ENCODE peak calls at places on chromosomes 1 and 21, in ten cellular contexts. One of them, this sample, is unnamed.
A peak's percentile ranks its signal among the peaks of the same experiment; 100 is the strongest.

GRCh38 chr1:151909167-151910149 is at the start of gene THEM4:
- DNase-seq in left lung: peak; percentile 99
- DNase-seq in mammary epithelial cell: peak; percentile 96
- DNase-seq in A673: peak; percentile 83
- DNase-seq in CD8-positive, alpha-beta T cell: peak; percentile 89
- DNase-seq in lower lobe of right lung: peak; percentile 99
- DNase-seq in cardiac muscle cell: peak; percentile 99
- DNase-seq in colonic mucosa: peak; percentile 98
- DNase-seq in CD4-positive, CD25-positive, alpha-beta regulatory T cell: peak; percentile 83
- DNase-seq in effector memory CD4-positive, alpha-beta T cell: peak; percentile 82
- DNase-seq in this sample: peak; percentile 78

GRCh38 chr1:153354515-153355193 is 3.0 kb upstream of the S100A9 start:
- DNase-seq in left lung: no peak
- DNase-seq in mammary epithelial cell: no peak
- DNase-seq in A673: no peak
- DNase-seq in CD8-positive, alpha-beta T cell: no peak
- DNase-seq in lower lobe of right lung: no peak
- DNase-seq in cardiac muscle cell: no peak
- DNase-seq in colonic mucosa: peak; percentile 16
- DNase-seq in CD4-positive, CD25-positive, alpha-beta regulatory T cell: no peak
- DNase-seq in effector memory CD4-positive, alpha-beta T cell: no peak
- DNase-seq in this sample: no peak

GRCh38 chr1:108053291-108054023 is 88.5 kb upstream of the VAV3 start:
- DNase-seq in left lung: no peak
- DNase-seq in mammary epithelial cell: peak; percentile 51
- DNase-seq in A673: no peak
- DNase-seq in CD8-positive, alpha-beta T cell: no peak
- DNase-seq in lower lobe of right lung: no peak
- DNase-seq in cardiac muscle cell: peak; percentile 74
- DNase-seq in colonic mucosa: no peak
- DNase-seq in CD4-positive, CD25-positive, alpha-beta regulatory T cell: no peak
- DNase-seq in effector memory CD4-positive, alpha-beta T cell: no peak
- DNase-seq in this sample: no peak

GRCh38 chr1:90133133-90133532 is 138.2 kb downstream of the ZNF326 start:
- DNase-seq in left lung: no peak
- DNase-seq in mammary epithelial cell: peak; percentile 63
- DNase-seq in A673: peak; percentile 93
- DNase-seq in CD8-positive, alpha-beta T cell: no peak
- DNase-seq in lower lobe of right lung: no peak
- DNase-seq in cardiac muscle cell: peak; percentile 61
- DNase-seq in colonic mucosa: peak; percentile 67
- DNase-seq in CD4-positive, CD25-positive, alpha-beta regulatory T cell: no peak
- DNase-seq in effector memory CD4-positive, alpha-beta T cell: no peak
- DNase-seq in this sample: no peak

GRCh38 chr1:167248707-167249642 is 28.3 kb downstream of the POU2F1 start:
- DNase-seq in left lung: no peak
- DNase-seq in mammary epithelial cell: no peak
- DNase-seq in A673: no peak
- DNase-seq in CD8-positive, alpha-beta T cell: no peak
- DNase-seq in lower lobe of right lung: no peak
- DNase-seq in cardiac muscle cell: no peak
- DNase-seq in colonic mucosa: no peak
- DNase-seq in CD4-positive, CD25-positive, alpha-beta regulatory T cell: no peak
- DNase-seq in effector memory CD4-positive, alpha-beta T cell: no peak
- DNase-seq in this sample: no peak

GRCh38 chr1:65395887-65396612 is 24.4 kb upstream of the LEPR start:
- DNase-seq in left lung: no peak
- DNase-seq in mammary epithelial cell: peak; percentile 59
- DNase-seq in A673: no peak
- DNase-seq in CD8-positive, alpha-beta T cell: no peak
- DNase-seq in lower lobe of right lung: no peak
- DNase-seq in cardiac muscle cell: peak; percentile 7
- DNase-seq in colonic mucosa: no peak
- DNase-seq in CD4-positive, CD25-positive, alpha-beta regulatory T cell: no peak
- DNase-seq in effector memory CD4-positive, alpha-beta T cell: no peak
- DNase-seq in this sample: no peak

GRCh38 chr1:185368313-185368712 is 51.3 kb upstream of the IVNS1ABP start:
- DNase-seq in left lung: no peak
- DNase-seq in mammary epithelial cell: no peak
- DNase-seq in A673: no peak
- DNase-seq in CD8-positive, alpha-beta T cell: no peak
- DNase-seq in lower lobe of right lung: no peak
- DNase-seq in cardiac muscle cell: no peak
- DNase-seq in colonic mucosa: no peak
- DNase-seq in CD4-positive, CD25-positive, alpha-beta regulatory T cell: no peak
- DNase-seq in effector memory CD4-positive, alpha-beta T cell: no peak
- DNase-seq in this sample: no peak

GRCh38 chr1:234645474-234645953 is 35.5 kb upstream of the IRF2BP2 start:
- DNase-seq in left lung: no peak
- DNase-seq in mammary epithelial cell: no peak
- DNase-seq in A673: no peak
- DNase-seq in CD8-positive, alpha-beta T cell: no peak
- DNase-seq in lower lobe of right lung: no peak
- DNase-seq in cardiac muscle cell: peak; percentile 33
- DNase-seq in colonic mucosa: peak; percentile 14
- DNase-seq in CD4-positive, CD25-positive, alpha-beta regulatory T cell: no peak
- DNase-seq in effector memory CD4-positive, alpha-beta T cell: no peak
- DNase-seq in this sample: no peak

GRCh38 chr1:156707486-156708244 is 2.3 kb upstream of the CRABP2 start:
- DNase-seq in left lung: no peak
- DNase-seq in mammary epithelial cell: no peak
- DNase-seq in A673: no peak
- DNase-seq in CD8-positive, alpha-beta T cell: no peak
- DNase-seq in lower lobe of right lung: no peak
- DNase-seq in cardiac muscle cell: peak; percentile 71
- DNase-seq in colonic mucosa: no peak
- DNase-seq in CD4-positive, CD25-positive, alpha-beta regulatory T cell: no peak
- DNase-seq in effector memory CD4-positive, alpha-beta T cell: no peak
- DNase-seq in this sample: no peak

GRCh38 chr1:37150986-37151385 is 116.7 kb upstream of the GRIK3 start:
- DNase-seq in left lung: no peak
- DNase-seq in mammary epithelial cell: no peak
- DNase-seq in A673: no peak
- DNase-seq in CD8-positive, alpha-beta T cell: no peak
- DNase-seq in lower lobe of right lung: no peak
- DNase-seq in cardiac muscle cell: no peak
- DNase-seq in colonic mucosa: no peak
- DNase-seq in CD4-positive, CD25-positive, alpha-beta regulatory T cell: no peak
- DNase-seq in effector memory CD4-positive, alpha-beta T cell: no peak
- DNase-seq in this sample: no peak

GRCh38 chr1:20366766-20367602 is 76.3 kb downstream of the VWA5B1 start:
- DNase-seq in left lung: no peak
- DNase-seq in mammary epithelial cell: peak; percentile 48
- DNase-seq in A673: peak; percentile 44
- DNase-seq in CD8-positive, alpha-beta T cell: no peak
- DNase-seq in lower lobe of right lung: no peak
- DNase-seq in cardiac muscle cell: peak; percentile 56
- DNase-seq in colonic mucosa: peak; percentile 53
- DNase-seq in CD4-positive, CD25-positive, alpha-beta regulatory T cell: no peak
- DNase-seq in effector memory CD4-positive, alpha-beta T cell: no peak
- DNase-seq in this sample: no peak

DNA sequence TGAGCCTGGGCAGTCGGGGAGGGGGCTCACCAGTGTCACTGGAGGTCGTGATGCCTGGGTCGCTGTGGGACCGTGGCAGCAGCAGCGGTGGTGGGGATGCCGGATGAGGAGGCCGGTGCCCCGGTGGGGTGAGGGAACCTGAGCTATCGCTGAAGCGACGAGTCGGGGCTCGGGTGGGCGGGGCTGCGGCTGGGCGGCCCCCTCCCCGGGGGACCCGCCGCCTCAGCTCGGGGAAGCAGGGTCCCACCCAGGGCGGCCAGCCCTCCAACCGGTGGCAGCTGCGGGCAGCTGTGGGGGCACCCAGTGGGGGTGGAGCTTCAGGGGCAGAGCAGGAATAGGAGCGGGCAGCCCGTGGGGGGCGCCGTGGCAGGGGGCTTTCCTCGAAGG is 5.0 kb downstream of the ENTREP3 start:
- DNase-seq in left lung: no peak
- DNase-seq in mammary epithelial cell: no peak
- DNase-seq in A673: no peak
- DNase-seq in CD8-positive, alpha-beta T cell: no peak
- DNase-seq in lower lobe of right lung: no peak
- DNase-seq in cardiac muscle cell: no peak
- DNase-seq in colonic mucosa: no peak
- DNase-seq in CD4-positive, CD25-positive, alpha-beta regulatory T cell: no peak
- DNase-seq in effector memory CD4-positive, alpha-beta T cell: no peak
- DNase-seq in this sample: no peak
- H3K4me3 ChIP-seq in left lung: peak overlapping the region; percentile 26
- H3K4me3 ChIP-seq in mammary epithelial cell: peak overlapping the region; percentile 21
- H3K4me3 ChIP-seq in A673: peak overlapping the region; percentile 42
- H3K4me3 ChIP-seq in CD8-positive, alpha-beta T cell: peak overlapping the region; percentile 71
- H3K4me3 ChIP-seq in lower lobe of right lung: peak overlapping the region; percentile 39
- H3K4me3 ChIP-seq in cardiac muscle cell: no peak overlapping the region
- H3K4me3 ChIP-seq in colonic mucosa: peak overlapping the region; percentile 23
- H3K4me3 ChIP-seq in CD4-positive, CD25-positive, alpha-beta regulatory T cell: peak overlapping the region; percentile 26
- H3K4me3 ChIP-seq in effector memory CD4-positive, alpha-beta T cell: peak overlapping the region; percentile 52
- H3K4me3 ChIP-seq in this sample: peak overlapping the region; percentile 54

GRCh38 chr21:44805226-44805625 is 3.6 kb upstream of the UBE2G2 start:
- DNase-seq in left lung: no peak
- DNase-seq in mammary epithelial cell: no peak
- DNase-seq in A673: no peak
- DNase-seq in CD8-positive, alpha-beta T cell: no peak
- DNase-seq in lower lobe of right lung: no peak
- DNase-seq in cardiac muscle cell: no peak
- DNase-seq in colonic mucosa: no peak
- DNase-seq in CD4-positive, CD25-positive, alpha-beta regulatory T cell: no peak
- DNase-seq in effector memory CD4-positive, alpha-beta T cell: no peak
- DNase-seq in this sample: no peak
- H3K36me3 ChIP-seq in left lung: no peaks in the 10 kb centered on the region
- H3K36me3 ChIP-seq in mammary epithelial cell: peaks cover 16% of the 10 kb centered on the region
- H3K36me3 ChIP-seq in A673: peaks cover 60% of the 10 kb centered on the region
- H3K36me3 ChIP-seq in CD8-positive, alpha-beta T cell: peaks cover 36% of the 10 kb centered on the region
- H3K36me3 ChIP-seq in lower lobe of right lung: peaks cover 59% of the 10 kb centered on the region
- H3K36me3 ChIP-seq in cardiac muscle cell: peaks cover 20% of the 10 kb centered on the region
- H3K36me3 ChIP-seq in colonic mucosa: no peaks in the 10 kb centered on the region
- H3K36me3 ChIP-seq in CD4-positive, CD25-positive, alpha-beta regulatory T cell: peaks cover 44% of the 10 kb centered on the region
- H3K36me3 ChIP-seq in effector memory CD4-positive, alpha-beta T cell: peaks cover 26% of the 10 kb centered on the region
- H3K36me3 ChIP-seq in this sample: no peaks in the 10 kb centered on the region

GRCh38 chr1:203992440-203992839 is 80.5 kb upstream of the SOX13 start:
- DNase-seq in left lung: no peak
- DNase-seq in mammary epithelial cell: peak; percentile 10
- DNase-seq in A673: no peak
- DNase-seq in CD8-positive, alpha-beta T cell: no peak
- DNase-seq in lower lobe of right lung: no peak
- DNase-seq in cardiac muscle cell: peak; percentile 38
- DNase-seq in colonic mucosa: no peak
- DNase-seq in CD4-positive, CD25-positive, alpha-beta regulatory T cell: no peak
- DNase-seq in effector memory CD4-positive, alpha-beta T cell: no peak
- DNase-seq in this sample: no peak

GRCh38 chr1:203999618-204000017 is 73.3 kb upstream of the SOX13 start:
- DNase-seq in left lung: no peak
- DNase-seq in mammary epithelial cell: no peak
- DNase-seq in A673: no peak
- DNase-seq in CD8-positive, alpha-beta T cell: no peak
- DNase-seq in lower lobe of right lung: no peak
- DNase-seq in cardiac muscle cell: no peak
- DNase-seq in colonic mucosa: no peak
- DNase-seq in CD4-positive, CD25-positive, alpha-beta regulatory T cell: no peak
- DNase-seq in effector memory CD4-positive, alpha-beta T cell: no peak
- DNase-seq in this sample: no peak

GRCh38 chr1:204001166-204001901 is 71.6 kb upstream of the SOX13 start:
- DNase-seq in left lung: no peak
- DNase-seq in mammary epithelial cell: no peak
- DNase-seq in A673: no peak
- DNase-seq in CD8-positive, alpha-beta T cell: no peak
- DNase-seq in lower lobe of right lung: no peak
- DNase-seq in cardiac muscle cell: no peak
- DNase-seq in colonic mucosa: no peak
- DNase-seq in CD4-positive, CD25-positive, alpha-beta regulatory T cell: no peak
- DNase-seq in effector memory CD4-positive, alpha-beta T cell: no peak
- DNase-seq in this sample: no peak

GRCh38 chr1:203995228-203995627 is 77.7 kb upstream of the SOX13 start:
- DNase-seq in left lung: no peak
- DNase-seq in mammary epithelial cell: no peak
- DNase-seq in A673: no peak
- DNase-seq in CD8-positive, alpha-beta T cell: no peak
- DNase-seq in lower lobe of right lung: no peak
- DNase-seq in cardiac muscle cell: peak; percentile 16
- DNase-seq in colonic mucosa: no peak
- DNase-seq in CD4-positive, CD25-positive, alpha-beta regulatory T cell: no peak
- DNase-seq in effector memory CD4-positive, alpha-beta T cell: no peak
- DNase-seq in this sample: no peak

DNA sequence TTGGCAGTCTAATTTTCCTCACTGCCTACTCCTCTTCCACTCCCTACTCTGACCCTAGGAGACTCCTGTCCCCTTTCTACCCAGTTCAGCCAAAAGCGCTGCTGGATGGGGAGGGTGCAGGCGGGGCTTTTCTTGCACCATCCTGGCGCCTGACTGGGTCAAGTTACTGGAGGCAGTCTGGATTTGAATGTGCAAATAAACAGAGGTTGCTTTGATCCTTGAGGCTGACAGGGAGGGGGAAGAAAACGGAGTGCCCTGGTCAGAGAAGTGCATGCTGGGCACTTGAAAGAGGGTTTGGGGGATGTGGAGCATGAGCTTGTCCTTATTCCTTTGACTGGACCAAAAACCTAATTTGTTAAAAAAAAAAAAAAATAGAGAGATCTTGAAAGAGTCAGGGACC is 76.8 kb upstream of the SOX13 start:
- DNase-seq in left lung: no peak
- DNase-seq in mammary epithelial cell: no peak
- DNase-seq in A673: no peak
- DNase-seq in CD8-positive, alpha-beta T cell: no peak
- DNase-seq in lower lobe of right lung: no peak
- DNase-seq in cardiac muscle cell: peak; percentile 18
- DNase-seq in colonic mucosa: no peak
- DNase-seq in CD4-positive, CD25-positive, alpha-beta regulatory T cell: no peak
- DNase-seq in effector memory CD4-positive, alpha-beta T cell: no peak
- DNase-seq in this sample: no peak
- H3K27ac ChIP-seq in left lung: no peak overlapping the region
- H3K27ac ChIP-seq in mammary epithelial cell: no peak overlapping the region
- H3K27ac ChIP-seq in A673: no peak overlapping the region
- H3K27ac ChIP-seq in CD8-positive, alpha-beta T cell: no peak overlapping the region
- H3K27ac ChIP-seq in lower lobe of right lung: no peak overlapping the region
- H3K27ac ChIP-seq in cardiac muscle cell: no peak overlapping the region
- H3K27ac ChIP-seq in colonic mucosa: no peak overlapping the region
- H3K27ac ChIP-seq in CD4-positive, CD25-positive, alpha-beta regulatory T cell: no peak overlapping the region
- H3K27ac ChIP-seq in effector memory CD4-positive, alpha-beta T cell: no peak overlapping the region
- H3K27ac ChIP-seq in this sample: no peak overlapping the region

DNA sequence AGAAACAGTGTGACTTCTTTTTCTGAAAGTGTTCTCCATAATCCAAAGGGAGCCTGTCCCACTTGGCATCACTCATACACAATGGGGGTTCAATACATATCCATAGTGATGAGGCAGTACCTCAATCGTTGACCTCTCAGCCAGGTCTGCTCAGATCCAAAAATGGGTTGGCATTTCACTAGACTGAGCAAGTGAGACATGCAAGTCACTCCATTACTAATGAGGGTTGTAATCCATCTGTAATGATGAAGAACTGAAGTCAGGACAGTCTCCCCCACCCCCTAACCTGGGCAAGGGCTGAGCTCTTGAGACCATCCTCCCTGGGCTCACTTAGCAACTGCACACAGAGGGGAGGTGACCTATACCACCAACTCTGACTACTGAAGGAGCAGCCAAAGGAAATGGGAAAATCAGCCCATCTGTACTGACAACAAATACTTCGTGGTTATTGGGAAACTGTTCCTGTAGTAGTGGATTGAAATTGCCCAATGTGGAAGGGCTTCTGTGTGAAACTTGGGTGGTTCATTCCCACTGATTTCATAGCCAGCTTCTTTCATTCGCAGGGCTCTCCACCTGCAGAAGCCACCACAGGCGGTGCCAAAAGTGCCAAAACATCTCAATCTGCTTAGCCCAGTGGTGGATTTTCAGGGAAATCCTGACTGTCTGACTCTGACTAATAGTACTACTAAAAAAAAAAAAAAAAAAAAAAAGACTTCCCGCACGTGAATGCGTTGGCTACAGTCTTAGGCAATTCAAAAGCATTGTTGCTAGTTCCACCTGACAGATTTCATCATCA is 5.0 kb downstream of the NGF start:
- DNase-seq in left lung: no peak
- DNase-seq in mammary epithelial cell: peak; percentile 76
- DNase-seq in A673: no peak
- DNase-seq in CD8-positive, alpha-beta T cell: no peak
- DNase-seq in lower lobe of right lung: no peak
- DNase-seq in cardiac muscle cell: peak; percentile 87
- DNase-seq in colonic mucosa: no peak
- DNase-seq in CD4-positive, CD25-positive, alpha-beta regulatory T cell: no peak
- DNase-seq in effector memory CD4-positive, alpha-beta T cell: no peak
- DNase-seq in this sample: no peak
- H3K4me3 ChIP-seq in left lung: no peak overlapping the region
- H3K4me3 ChIP-seq in mammary epithelial cell: no peak overlapping the region
- H3K4me3 ChIP-seq in A673: no peak overlapping the region
- H3K4me3 ChIP-seq in CD8-positive, alpha-beta T cell: no peak overlapping the region
- H3K4me3 ChIP-seq in lower lobe of right lung: no peak overlapping the region
- H3K4me3 ChIP-seq in cardiac muscle cell: no peak overlapping the region
- H3K4me3 ChIP-seq in colonic mucosa: no peak overlapping the region
- H3K4me3 ChIP-seq in CD4-positive, CD25-positive, alpha-beta regulatory T cell: no peak overlapping the region
- H3K4me3 ChIP-seq in effector memory CD4-positive, alpha-beta T cell: no peak overlapping the region
- H3K4me3 ChIP-seq in this sample: no peak overlapping the region